ENCODE peak calls at places on chromosomes 4 and X, in five cellular contexts. O is NCI-H69, N is ELF-1, C is GM04504, S is heart right ventricle. Q is an unnamed sample.

GRCh38 chr4:134906404-134907023 is 704.9 kb upstream of the PABPC4L start:
- DNase-seq in N (peak; percentile 18), O (peak; percentile 48), C (no peak), S (no peak), Q (peak; percentile 6)

GRCh38 chr4:99998062-99998880 is 48.2 kb upstream of the H2AZ1 start:
- DNase-seq in O (peak; percentile 42), S (no peak), C (peak; percentile 22), N (no peak), Q (no peak)

GRCh38 chrX:42778096-42778495 is at the start of gene PPP1R2C:
- DNase-seq in C (no peak), O (no peak), S (no peak), N (no peak), Q (no peak)

GRCh38 chr4:3865986-3866812 is 100.0 kb downstream of the ADRA2C start:
- DNase-seq in N (no peak), O (no peak), S (no peak), C (no peak), Q (no peak)

GRCh38 chr4:169620846-169621228 is 459 bp downstream of the CLCN3 start:
- DNase-seq in C (no peak), O (peak; percentile 40), N (peak; percentile 61), S (peak; percentile 18), Q (peak; percentile 6)

GRCh38 chr4:126973201-126973600 is 659.6 kb upstream of the INTU start:
- DNase-seq in N (no peak), S (no peak), C (no peak), O (no peak), Q (no peak)

GRCh38 chr4:6507345-6507744 is 34.9 kb upstream of the PPP2R2C start:
- DNase-seq in C (no peak), S (no peak), N (no peak), O (no peak), Q (no peak)

GRCh38 chrX:154827624-154828408 is 6.6 kb downstream of the SMIM9 start:
- DNase-seq in O (no peak), N (no peak), S (no peak), C (no peak), Q (no peak)

GRCh38 chr4:26404597-26405323 is 83.9 kb downstream of the RBPJ start:
- DNase-seq in S (no peak), O (no peak), C (no peak), N (no peak), Q (no peak)

GRCh38 chr4:57426779-57427395 is 316.7 kb upstream of the IGFBP7 start:
- DNase-seq in S (peak; percentile 56), N (peak; percentile 83), C (peak; percentile 44), O (peak; percentile 65), Q (peak; percentile 59)

GRCh38 chr4:64756016-64756415 is 346.8 kb upstream of the TECRL start:
- DNase-seq in S (no peak), N (no peak), C (peak; percentile 3), O (no peak), Q (no peak)

GRCh38 chr4:95957054-95957453 is 117.2 kb downstream of the PDHA2 start:
- DNase-seq in O (no peak), S (no peak), C (no peak), N (no peak), Q (no peak)

Q was measured in NCI-H226.